ENCODE peak calls at places on chromosomes 7 and 10, in eight cellular contexts. V is NT2/D1; Z is T1000; X is activated CD4-positive, alpha-beta T cell treated with anti-CD3 and anti-CD28 coated beads for 24 hours; E is CD8-positive, alpha-beta T cell; D is activated T-helper 1 cell treated with Interleukin-2 at 50 U/mL for 16 hours; P is M059J; L is IMR-90. N is an unnamed sample.

GRCh38 chr10:124119933-124120332 is 26.5 kb upstream of the CHST15 start:
- DNase-seq in V (no peak), Z (no peak), X (no peak), E (no peak), D (no peak), P (no peak), L (no peak), N (no peak)

GRCh38 chr7:134298902-134299683 is 17.6 kb downstream of the SLC35B4 start:
- DNase-seq in V (peak), Z (no peak), X (no peak), E (no peak), D (no peak), P (no peak), L (peak), N (no peak)

GRCh38 chr7:64887756-64888508 is 15.1 kb upstream of the ZNF273 start:
- DNase-seq in V (peak), Z (no peak), X (no peak), E (peak), D (no peak), P (no peak), L (no peak), N (no peak)

GRCh38 chr7:155701972-155702544 is 57.6 kb downstream of the RBM33 start:
- DNase-seq in V (no peak), Z (no peak), X (no peak), E (no peak), D (no peak), P (no peak), L (no peak), N (no peak)

GRCh38 chr10:95267261-95267660 is 23.5 kb downstream of the PDLIM1 start:
- DNase-seq in V (no peak), Z (no peak), X (no peak), E (no peak), D (no peak), P (no peak), L (no peak), N (no peak)

GRCh38 chr10:98316661-98317060 is 48.7 kb upstream of the LOXL4 start:
- DNase-seq in V (no peak), Z (no peak), X (no peak), E (no peak), D (no peak), P (peak), L (peak), N (no peak)

GRCh38 chr10:84375011-84375410 is 46.6 kb downstream of the CCSER2 start:
- DNase-seq in V (peak), Z (no peak), X (peak), E (no peak), D (no peak), P (peak), L (peak), N (peak)

GRCh38 chr10:42958142-42958868 is 118.6 kb upstream of the RET start:
- DNase-seq in V (no peak), Z (no peak), X (no peak), E (no peak), D (no peak), P (no peak), L (no peak), N (no peak)

GRCh38 chr7:134022512-134022911 is 104.6 kb upstream of the LRGUK start:
- DNase-seq in V (no peak), Z (no peak), X (no peak), E (no peak), D (no peak), P (no peak), L (no peak), N (no peak)

GRCh38 chr10:42934351-42934811 is 142.5 kb upstream of the RET start:
- DNase-seq in V (no peak), Z (no peak), X (no peak), E (no peak), D (no peak), P (no peak), L (no peak), N (no peak)

GRCh38 chr10:53379951-53380350 is 607.4 kb upstream of the MBL2 start:
- DNase-seq in V (no peak), Z (no peak), X (no peak), E (no peak), D (no peak), P (no peak), L (no peak), N (no peak)

GRCh38 chr10:60842694-60843093 is 64.4 kb downstream of the CDK1 start:
- DNase-seq in V (no peak), Z (no peak), X (no peak), E (no peak), D (no peak), P (no peak), L (no peak), N (no peak)

GRCh38 chr10:94042001-94042813 is 48.5 kb downstream of the PLCE1 start:
- DNase-seq in V (no peak), Z (no peak), X (no peak), E (no peak), D (no peak), P (peak), L (peak), N (no peak)

GRCh38 chr10:101683226-101683625 is 11.7 kb downstream of the FBXW4 start:
- DNase-seq in V (no peak), Z (no peak), X (no peak), E (no peak), D (no peak), P (peak), L (peak), N (no peak)

GRCh38 chr10:131901181-131901829 is 497 bp downstream of the PPP2R2D start:
- DNase-seq in V (no peak), Z (peak), X (no peak), E (peak), D (peak), P (peak), L (peak), N (peak)

GRCh38 chr7:149436358-149436757 is 24.5 kb downstream of the ZNF777 start:
- DNase-seq in V (no peak), Z (no peak), X (no peak), E (no peak), D (no peak), P (no peak), L (no peak), N (no peak)

GRCh38 chr7:32500922-32501341 is 5.6 kb downstream of the AVL9 start:
- DNase-seq in V (no peak), Z (no peak), X (no peak), E (no peak), D (no peak), P (peak), L (peak), N (peak)

GRCh38 chr7:47586925-47587324 is 5.0 kb upstream of the TNS3 start:
- DNase-seq in V (no peak), Z (no peak), X (no peak), E (no peak), D (no peak), P (no peak), L (no peak), N (no peak)

GRCh38 chr7:55516399-55516798 is 55.9 kb downstream of the VOPP1 start:
- DNase-seq in V (no peak), Z (no peak), X (no peak), E (no peak), D (no peak), P (no peak), L (no peak), N (no peak)

GRCh38 chr10:128156999-128157755 is 31.0 kb upstream of the MKI67 start:
- DNase-seq in V (no peak), Z (no peak), X (no peak), E (no peak), D (no peak), P (no peak), L (no peak), N (no peak)

GRCh38 chr7:100825760-100826545 is 1.4 kb downstream of the EPHB4 start:
- DNase-seq in V (no peak), Z (no peak), X (no peak), E (no peak), D (no peak), P (peak), L (peak), N (no peak)

GRCh38 chr10:52652431-52653220 is 120.0 kb downstream of the MBL2 start:
- DNase-seq in V (no peak), Z (no peak), X (no peak), E (no peak), D (no peak), P (peak), L (no peak), N (no peak)

GRCh38 chr10:28054211-28054888 is 55.5 kb upstream of the ODAD2 start:
- DNase-seq in V (no peak), Z (no peak), X (no peak), E (no peak), D (no peak), P (peak), L (peak), N (no peak)

GRCh38 chr7:15687645-15688025 is 1.2 kb upstream of the MEOX2 start:
- DNase-seq in V (no peak), Z (no peak), X (no peak), E (no peak), D (no peak), P (no peak), L (no peak), N (no peak)

GRCh38 chr10:49441488-49442476 is 45.9 kb upstream of the DRGX start:
- DNase-seq in V (no peak), Z (no peak), X (no peak), E (no peak), D (no peak), P (no peak), L (no peak), N (peak)

GRCh38 chr10:73814896-73815718 is 3.7 kb upstream of the NDST2 start:
- DNase-seq in V (no peak), Z (no peak), X (no peak), E (no peak), D (no peak), P (no peak), L (no peak), N (no peak)

N was measured in GM06990.